ENCODE peak calls at places on chromosomes 11 and 22, in four cellular contexts. One of them, this sample, is unnamed.

GRCh38 chr11:128716661-128717210 is 22.9 kb downstream of the FLI1 start:
- DNase-seq in NCI-H774: no peak
- DNase-seq in posterior cingulate gyrus: no peak
- DNase-seq in DMS 273 treated with DMSO at 0.1 percent for 48 hours: no peak
- DNase-seq in this sample: no peak

GRCh38 chr11:45102810-45103621 is 43.4 kb upstream of the PRDM11 start:
- DNase-seq in DMS 273 treated with DMSO at 0.1 percent for 48 hours: no peak
- DNase-seq in NCI-H774: no peak
- DNase-seq in posterior cingulate gyrus: peak; percentile 61
- DNase-seq in this sample: peak; percentile 58

GRCh38 chr22:32820131-32820882 is 18.8 kb downstream of the TIMP3 start:
- DNase-seq in DMS 273 treated with DMSO at 0.1 percent for 48 hours: no peak
- DNase-seq in posterior cingulate gyrus: no peak
- DNase-seq in NCI-H774: no peak
- DNase-seq in this sample: no peak

GRCh38 chr11:36375348-36376314 is 79.5 kb downstream of the PRR5L start:
- DNase-seq in NCI-H774: no peak
- DNase-seq in DMS 273 treated with DMSO at 0.1 percent for 48 hours: no peak
- DNase-seq in posterior cingulate gyrus: no peak
- DNase-seq in this sample: no peak

GRCh38 chr11:61695917-61696316 is 15.7 kb downstream of the DAGLA start:
- DNase-seq in DMS 273 treated with DMSO at 0.1 percent for 48 hours: no peak
- DNase-seq in posterior cingulate gyrus: peak; percentile 73
- DNase-seq in NCI-H774: no peak
- DNase-seq in this sample: peak; percentile 90

GRCh38 chr11:65489061-65489705 is 9.7 kb upstream of the MALAT1 start:
- DNase-seq in DMS 273 treated with DMSO at 0.1 percent for 48 hours: no peak
- DNase-seq in posterior cingulate gyrus: no peak
- DNase-seq in NCI-H774: no peak
- DNase-seq in this sample: no peak

GRCh38 chr11:60345489-60345888 is 18.4 kb downstream of the MS4A6E start:
- DNase-seq in DMS 273 treated with DMSO at 0.1 percent for 48 hours: no peak
- DNase-seq in NCI-H774: no peak
- DNase-seq in posterior cingulate gyrus: no peak
- DNase-seq in this sample: no peak

GRCh38 chr11:11659567-11660341 is 37.9 kb upstream of the GALNT18 start:
- DNase-seq in NCI-H774: no peak
- DNase-seq in posterior cingulate gyrus: no peak
- DNase-seq in DMS 273 treated with DMSO at 0.1 percent for 48 hours: peak; percentile 35
- DNase-seq in this sample: no peak

GRCh38 chr11:65640483-65641207 is 2.7 kb downstream of the SIPA1 start:
- DNase-seq in DMS 273 treated with DMSO at 0.1 percent for 48 hours: no peak
- DNase-seq in posterior cingulate gyrus: peak; percentile 50
- DNase-seq in NCI-H774: no peak
- DNase-seq in this sample: no peak

GRCh38 chr11:67656278-67656922 is 5.9 kb upstream of the ACY3 start:
- DNase-seq in posterior cingulate gyrus: no peak
- DNase-seq in NCI-H774: no peak
- DNase-seq in DMS 273 treated with DMSO at 0.1 percent for 48 hours: no peak
- DNase-seq in this sample: no peak

GRCh38 chr11:117830674-117831351 is 6.3 kb upstream of the FXYD2 start:
- DNase-seq in NCI-H774: no peak
- DNase-seq in posterior cingulate gyrus: no peak
- DNase-seq in DMS 273 treated with DMSO at 0.1 percent for 48 hours: no peak
- DNase-seq in this sample: no peak

GRCh38 chr11:128884703-128885338 is 6.3 kb upstream of the KCNJ5 start:
- DNase-seq in NCI-H774: peak; percentile 66
- DNase-seq in DMS 273 treated with DMSO at 0.1 percent for 48 hours: peak; percentile 7
- DNase-seq in posterior cingulate gyrus: peak; percentile 53
- DNase-seq in this sample: no peak

GRCh38 chr22:37020192-37020479 is 594 bp downstream of the MPST start:
- DNase-seq in posterior cingulate gyrus: no peak
- DNase-seq in NCI-H774: no peak
- DNase-seq in DMS 273 treated with DMSO at 0.1 percent for 48 hours: peak; percentile 10
- DNase-seq in this sample: no peak

This sample was measured in activated T-helper 9 cell treated with anti-CD3 and anti-CD28 coated beads, Interleukin-2, amount 50 U/mL, for 16 hours.